ENCODE peak calls at places on chromosomes 4 and X, in seven cellular contexts. Y is hepatocyte, G is IMR-90, U is mesenchymal stem cell, N is H9, J is HepG2, D is MM.1S. T is an unnamed sample.

GRCh38 chrX:48938721-48939416 is 18.5 kb downstream of the OTUD5 start:
- DNase-seq in Y (no peak), G (no peak), U (no peak), N (no peak), J (no peak), D (peak), T (peak)

GRCh38 chr4:168150651-168151050 is 58.3 kb downstream of the ANXA10 start:
- DNase-seq in Y (no peak), G (no peak), U (no peak), N (no peak), J (no peak), D (no peak), T (no peak)

GRCh38 chr4:48008021-48008596 is 8.4 kb downstream of the CNGA1 start:
- DNase-seq in Y (no peak), G (no peak), U (peak), N (no peak), J (no peak), D (no peak), T (peak)

GRCh38 chr4:145716200-145716599 is 36.3 kb downstream of the C4orf51 start:
- DNase-seq in Y (no peak), G (peak), U (no peak), N (no peak), J (no peak), D (no peak), T (no peak)

GRCh38 chrX:95762716-95763115 is 921.9 kb upstream of the DIAPH2 start:
- DNase-seq in Y (peak), G (no peak), U (no peak), N (no peak), J (no peak), D (peak), T (no peak)

GRCh38 chr4:60039908-60040307 is 1160.2 kb upstream of the ADGRL3 start:
- DNase-seq in Y (no peak), G (no peak), U (no peak), N (no peak), J (no peak), D (no peak), T (no peak)

GRCh38 chr4:128565565-128566186 is 243.8 kb upstream of the JADE1 start:
- DNase-seq in Y (peak), G (no peak), U (peak), N (peak), J (peak), D (peak), T (peak)

GRCh38 chrX:39645059-39645895 is 452.5 kb downstream of the BCOR start:
- DNase-seq in Y (peak), G (peak), U (peak), N (no peak), J (no peak), D (no peak), T (no peak)

GRCh38 chrX:113868169-113868568 is 715.7 kb upstream of the HTR2C start:
- DNase-seq in Y (peak), G (no peak), U (peak), N (no peak), J (no peak), D (peak), T (no peak)

GRCh38 chrX:120660638-120661037 is 30.8 kb upstream of the C1GALT1C1 start:
- DNase-seq in Y (no peak), G (no peak), U (no peak), N (no peak), J (no peak), D (no peak), T (no peak)
- H3K4me2 ChIP-seq in Y (no peak), G (no peak), U (no peak), N (no peak), J (no peak), D (no peak), T (no peak)

GRCh38 chr4:41575207-41575606 is 37.2 kb downstream of the LIMCH1 start:
- DNase-seq in Y (no peak), G (no peak), U (no peak), N (no peak), J (no peak), D (no peak), T (no peak)
- H3K4me2 ChIP-seq in Y (no peak), G (no peak), U (no peak), N (no peak), J (no peak), D (no peak), T (no peak)

DNA sequence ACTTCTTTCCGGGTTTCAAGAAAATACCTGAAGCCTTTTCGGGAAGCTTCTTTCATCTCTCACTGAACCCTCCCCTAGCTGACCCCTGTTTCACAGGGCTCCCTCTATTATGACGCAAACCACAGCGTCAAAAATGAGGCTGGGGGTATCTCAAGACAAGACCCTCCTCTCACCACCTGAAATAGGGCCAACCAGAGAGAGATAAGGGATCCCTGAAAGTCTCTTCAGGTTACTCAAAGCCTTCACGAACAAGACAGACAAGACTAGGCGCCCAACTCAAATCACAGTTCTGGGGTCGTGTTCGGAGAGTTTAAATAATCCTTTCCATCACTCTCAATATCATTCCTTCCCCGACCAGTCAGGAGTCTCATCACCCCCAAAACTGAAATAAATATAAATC is 1.2 kb downstream of the PHF8 start:
- DNase-seq in Y (no peak), G (no peak), U (peak), N (no peak), J (no peak), D (no peak), T (peak)
- H3K4me2 ChIP-seq in Y (peak), G (peak), U (peak), N (peak), J (peak), D (peak), T (peak)

GRCh38 chr4:10893417-10893816 is 208.8 kb upstream of the CLNK start:
- DNase-seq in Y (peak), G (no peak), U (peak), N (peak), J (no peak), D (no peak), T (peak)
- H3K4me2 ChIP-seq in Y (no peak), G (no peak), U (no peak), N (no peak), J (no peak), D (no peak), T (no peak)